ENCODE peak calls at places on chromosomes 1 and 21, in nine cellular contexts. T is adrenal gland, L is breast epithelium, K is transverse colon, N is testis, G is heart left ventricle, I is uterus, M is stomach, P is body of pancreas. E is an unnamed sample. For H3K9me3, the result is how much of the 10 kb centered on the place peaks cover.

GRCh38 chr1:181161170-181161870 is 72.8 kb downstream of the IER5 start:
- DNase-seq in M (no peak), K (no peak), L (no peak), P (no peak), T (no peak), G (no peak), I (no peak), N (no peak), E (no peak)

GRCh38 chr1:63122051-63122450 is 200.3 kb upstream of the FOXD3 start:
- DNase-seq in P (no peak), T (no peak), M (no peak), N (no peak), I (no peak), K (no peak), G (no peak), L (no peak), E (no peak)

GRCh38 chr1:202255343-202255742 is 61.7 kb downstream of the LGR6 start:
- DNase-seq in P (no peak), M (no peak), I (no peak), N (peak), K (no peak), L (no peak), G (no peak), T (no peak), E (no peak)

GRCh38 chr1:94332516-94332915 is 85.7 kb upstream of the ABCD3 start:
- DNase-seq in P (no peak), T (no peak), G (no peak), N (no peak), K (no peak), I (no peak), L (no peak), M (no peak), E (no peak)

GRCh38 chr1:53600001-53600400 is 139.0 kb downstream of the GLIS1 start:
- DNase-seq in N (no peak), I (no peak), L (no peak), T (no peak), K (no peak), G (no peak), M (no peak), P (no peak), E (no peak)

GRCh38 chr1:39425634-39426033 is 65.8 kb upstream of the BMP8A start:
- DNase-seq in N (no peak), K (no peak), G (no peak), M (no peak), I (no peak), L (no peak), T (no peak), P (no peak), E (no peak)

GRCh38 chr1:212853658-212854057 is 4.4 kb upstream of the FLVCR1 start:
- DNase-seq in G (no peak), T (no peak), I (no peak), P (no peak), L (no peak), K (peak), N (peak), M (no peak), E (no peak)

GRCh38 chr1:32200226-32201010 is at the start of gene CCDC28B:
- DNase-seq in P (peak), I (peak), T (peak), G (peak), N (peak), K (peak), L (peak), M (peak), E (no peak)

GRCh38 chr1:186792870-186793581 is 35.7 kb upstream of the PLA2G4A start:
- DNase-seq in G (no peak), K (no peak), I (no peak), N (no peak), P (no peak), M (no peak), L (no peak), T (no peak), E (no peak)

GRCh38 chr1:111453706-111454105 is 4.4 kb downstream of the ATP5PB start:
- DNase-seq in N (no peak), P (no peak), M (no peak), G (no peak), T (no peak), K (no peak), L (no peak), I (no peak), E (no peak)

GRCh38 chr1:18109756-18110597 is 2.4 kb downstream of the IGSF21 start:
- DNase-seq in N (peak), I (no peak), M (peak), T (peak), K (peak), G (peak), P (peak), L (no peak), E (no peak)

GRCh38 chr1:40267767-40268187 is 9.7 kb downstream of the ZMPSTE24 start:
- DNase-seq in L (no peak), G (no peak), P (peak), N (no peak), K (no peak), M (peak), I (no peak), T (no peak), E (no peak)

GRCh38 chr21:16037386-16037785 is 307.6 kb downstream of the USP25 start:
- DNase-seq in G (no peak), L (no peak), N (no peak), I (no peak), P (no peak), T (no peak), K (no peak), M (no peak), E (no peak)

GRCh38 chr1:27054381-27054780 is 41.7 kb upstream of the TENT5B start:
- DNase-seq in T (no peak), K (no peak), I (no peak), M (no peak), P (no peak), G (no peak), L (no peak), N (no peak), E (no peak)

GRCh38 chr1:155527672-155528071 is 34.9 kb downstream of the ASH1L start:
- DNase-seq in I (no peak), T (peak), M (no peak), L (no peak), P (peak), G (no peak), N (no peak), K (no peak), E (no peak)

GRCh38 chr1:232718928-232719927 is 86.0 kb upstream of the MAP10 start:
- DNase-seq in N (no peak), G (no peak), P (no peak), L (no peak), M (no peak), T (no peak), K (no peak), I (no peak), E (no peak)

GRCh38 chr1:26907071-26907922 is 6.5 kb downstream of the NR0B2 start:
- DNase-seq in T (peak), N (no peak), I (no peak), G (no peak), P (peak), L (no peak), K (peak), M (peak), E (no peak)

GRCh38 chr21:35770101-35770945 is 290.0 kb downstream of the SETD4 start:
- DNase-seq in K (no peak), G (no peak), M (no peak), N (no peak), P (no peak), T (no peak), L (no peak), I (no peak), E (peak)

GRCh38 chr21:31198575-31198974 is 145.5 kb downstream of the TIAM1 start:
- DNase-seq in M (no peak), N (no peak), I (no peak), G (no peak), L (no peak), K (no peak), P (peak), T (no peak), E (no peak)

GRCh38 chr1:115976900-115977480 is 677 bp downstream of the SLC22A15 start:
- DNase-seq in L (no peak), N (peak), P (no peak), M (no peak), K (no peak), T (no peak), I (no peak), G (no peak), E (no peak)

GRCh38 chr1:201902198-201902597 is 13.5 kb downstream of the SHISA4 start:
- DNase-seq in N (no peak), K (no peak), L (no peak), P (no peak), T (no peak), M (no peak), I (no peak), G (no peak), E (no peak)

GRCh38 chr1:159598196-159598595 is 10.6 kb downstream of the APCS start:
- DNase-seq in L (peak), P (no peak), G (no peak), N (no peak), K (no peak), I (no peak), M (no peak), T (no peak), E (no peak)

GRCh38 chr1:157201767-157202166 is 63.6 kb upstream of the ETV3 start:
- DNase-seq in G (no peak), K (no peak), P (no peak), I (no peak), M (no peak), T (no peak), N (no peak), L (no peak), E (peak)

GRCh38 chr1:239550178-239550577 is 163.8 kb downstream of the CHRM3 start:
- DNase-seq in G (no peak), K (no peak), N (no peak), T (no peak), L (no peak), I (no peak), P (no peak), M (no peak), E (no peak)

GRCh38 chr1:24899581-24900485 is 30.2 kb downstream of the RUNX3 start:
- DNase-seq in K (peak), T (no peak), G (no peak), M (no peak), L (no peak), I (no peak), N (no peak), P (no peak), E (no peak)

GRCh38 chr21:32653326-32653901 is 41.2 kb upstream of the CFAP298 start:
- DNase-seq in K (no peak), L (no peak), M (no peak), T (no peak), I (no peak), P (peak), N (no peak), G (no peak), E (no peak)

GRCh38 chr1:48019714-48020315 is 22.6 kb upstream of the TRABD2B start:
- DNase-seq in N (no peak), K (no peak), T (no peak), G (peak), P (peak), L (peak), M (no peak), I (peak), E (no peak)

GRCh38 chr1:61655453-61655852 is 69.5 kb downstream of the TM2D1 start:
- DNase-seq in M (no peak), I (no peak), G (no peak), N (no peak), P (no peak), T (no peak), K (no peak), L (no peak), E (no peak)

GRCh38 chr1:24910751-24911650 is 19.1 kb downstream of the RUNX3 start:
- DNase-seq in T (no peak), I (no peak), K (peak), P (peak), N (no peak), G (no peak), L (peak), M (peak), E (no peak)

GRCh38 chr1:167713330-167714081 is 8.3 kb upstream of the MPZL1 start:
- DNase-seq in L (no peak), I (peak), T (peak), G (peak), M (no peak), K (peak), N (peak), P (no peak), E (no peak)
- H3K27ac ChIP-seq in L (peak), I (peak), T (peak), G (peak), M (peak), K (peak), N (peak), P (peak), E (peak)

DNA sequence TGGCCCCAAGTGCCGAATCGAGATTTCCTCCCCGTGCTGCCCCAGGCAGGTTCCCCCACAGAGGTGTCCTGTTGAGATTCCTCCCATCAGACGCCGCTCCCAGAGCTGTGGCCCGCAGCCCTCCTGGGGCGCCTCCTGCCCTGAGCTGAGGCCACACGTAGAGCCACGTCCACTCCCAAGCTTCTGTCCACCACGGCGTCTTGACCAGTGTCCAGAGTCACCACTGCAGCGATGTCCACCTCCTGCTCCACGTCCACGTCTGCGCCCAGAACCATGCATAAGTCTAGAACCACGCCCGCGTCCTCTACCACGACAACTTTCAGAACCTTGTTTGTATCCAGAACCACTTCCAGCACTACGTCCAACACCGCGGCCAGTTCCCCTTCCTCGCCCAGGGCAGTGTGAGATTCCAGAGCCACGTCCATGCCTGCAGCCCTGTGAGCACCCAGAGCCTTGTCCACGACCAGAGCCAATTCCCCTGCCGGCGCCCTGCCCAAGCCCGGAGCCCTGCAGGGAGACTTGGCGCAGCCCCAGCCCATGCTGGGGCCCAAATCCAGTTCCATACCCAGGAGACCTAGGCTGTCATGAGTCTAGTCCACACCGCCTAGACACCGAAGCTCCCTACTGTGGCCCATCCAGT is 2.8 kb downstream of the KPRP start:
- DNase-seq in T (no peak), K (no peak), N (no peak), M (no peak), G (no peak), L (no peak), P (no peak), I (no peak), E (no peak)
- H3K9me3 ChIP-seq in T (under half), K (under half), N (under half), M (under half), G (under half), L (under half), P (under half), I (under half), E (under half)

GRCh38 chr1:44631647-44632510 is 42.4 kb downstream of the TMEM53 start:
- DNase-seq in K (peak), M (peak), L (peak), T (peak), N (peak), I (peak), G (peak), P (peak), E (peak)
- TF ChIP-seq POLR2A in K (peak), M (no peak), L (no peak), T (peak), N (no peak), I (peak), G (no peak), P (peak), E (peak)

GRCh38 chr1:234477373-234478151 is 1.4 kb downstream of the TARBP1 start:
- DNase-seq in M (no peak), K (no peak), I (no peak), T (no peak), N (no peak), P (no peak), G (no peak), L (no peak), E (no peak)

GRCh38 chr1:234475166-234475793 is 3.7 kb downstream of the TARBP1 start:
- DNase-seq in P (no peak), N (no peak), K (no peak), G (no peak), T (no peak), L (no peak), I (no peak), M (no peak), E (no peak)

GRCh38 chr1:234478152-234478480 is 863 bp downstream of the TARBP1 start:
- DNase-seq in M (peak), I (no peak), G (peak), P (peak), K (peak), N (peak), T (peak), L (no peak), E (no peak)

GRCh38 chr1:234474375-234474774 is 4.6 kb downstream of the TARBP1 start:
- DNase-seq in K (no peak), N (no peak), L (no peak), G (no peak), I (no peak), P (no peak), M (no peak), T (no peak), E (no peak)

DNA sequence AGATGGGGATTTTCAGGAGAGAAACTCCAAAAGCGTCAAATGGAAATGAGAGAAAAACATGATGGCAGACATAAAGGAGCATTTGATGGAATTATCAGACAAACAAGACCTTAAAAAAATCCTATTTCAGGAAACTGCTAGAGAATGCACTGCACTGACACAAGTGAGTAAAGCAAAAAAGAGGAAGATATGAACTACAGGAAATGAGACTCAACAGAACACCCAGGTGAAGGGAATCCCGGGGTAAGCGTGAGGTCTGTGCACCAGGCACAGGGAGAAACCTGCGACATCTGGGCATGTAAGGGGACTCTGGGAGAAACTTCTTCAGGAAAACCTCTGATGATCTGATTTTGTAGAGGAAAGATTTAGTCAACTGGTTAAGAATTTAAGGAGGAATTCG is 2.8 kb downstream of the TARBP1 start:
- DNase-seq in I (no peak), G (no peak), P (no peak), T (no peak), K (no peak), M (no peak), N (no peak), L (no peak), E (no peak)
- H3K27ac ChIP-seq in I (no peak), G (no peak), P (no peak), T (no peak), K (no peak), M (no peak), N (no peak), L (no peak), E (no peak)

GRCh38 chr1:4272568-4272967 is 372.5 kb upstream of the C1orf174 start:
- DNase-seq in G (no peak), N (no peak), M (no peak), K (no peak), I (no peak), P (no peak), T (no peak), L (no peak), E (no peak)
- H3K9me3 ChIP-seq in G (under half), N (under half), M (under half), K (under half), I (under half), P (under half), T (under half), L (under half), E (under half)

DNA sequence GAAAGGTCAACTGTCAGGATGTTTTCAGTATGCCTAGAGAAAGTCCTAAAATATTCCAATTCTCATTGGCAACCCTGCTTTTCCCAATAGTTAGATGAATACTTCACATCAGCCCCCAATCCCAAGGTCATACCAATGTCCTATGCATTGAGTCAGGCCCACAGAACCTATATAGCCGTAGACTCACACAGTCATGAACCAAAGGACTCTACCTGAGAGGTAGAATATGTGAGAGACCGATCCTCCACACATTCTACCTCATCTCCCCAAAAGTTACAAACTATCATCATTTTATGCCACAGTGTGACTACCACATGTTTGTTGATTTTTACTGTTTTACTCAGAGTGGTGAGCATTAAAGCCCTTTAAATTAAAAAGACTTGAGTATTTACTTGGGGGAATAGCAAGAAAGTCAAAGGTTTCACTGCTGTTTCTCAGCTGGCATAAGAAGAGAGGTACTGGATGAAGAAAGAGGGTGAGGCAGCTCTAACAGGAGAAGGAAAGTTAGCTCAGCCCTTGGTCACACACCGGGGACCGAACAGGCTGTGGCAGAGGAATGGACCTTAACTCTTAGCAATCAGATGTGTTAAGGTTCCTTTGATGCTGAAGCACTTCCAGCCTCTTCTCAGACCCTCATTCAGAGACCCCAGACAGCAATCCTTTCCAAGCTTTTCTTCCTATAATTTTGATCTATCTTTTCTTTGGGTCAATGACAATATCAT is 930 bp downstream of the CD48 start:
- DNase-seq in G (no peak), K (no peak), P (no peak), N (no peak), I (no peak), M (no peak), L (no peak), T (no peak), E (no peak)
- TF ChIP-seq POLR2A in G (no peak), K (no peak), P (no peak), N (no peak), I (no peak), M (no peak), L (no peak), T (no peak), E (no peak)

E was measured in esophagus muscularis mucosa.